ENCODE peak calls at places on chromosomes 1 and 21, in six cellular contexts. K is HepG2, U is GM12878, C is GM12891, Z is K562, P is H1. Q is an unnamed sample.

GRCh38 chr1:193730017-193730416 is 543.6 kb upstream of the B3GALT2 start:
- DNase-seq in P (no peak), U (no peak), C (no peak), Z (no peak), K (no peak), Q (no peak)

GRCh38 chr1:93749894-93750301 is 68.3 kb upstream of the BCAR3 start:
- DNase-seq in K (no peak), C (no peak), U (no peak), P (peak), Z (no peak), Q (no peak)

GRCh38 chr21:34569381-34569979 is 45.4 kb downstream of the RCAN1 start:
- DNase-seq in Z (no peak), P (no peak), C (no peak), K (no peak), U (no peak), Q (no peak)

GRCh38 chr1:63795455-63795854 is 21.6 kb downstream of the ROR1 start:
- DNase-seq in C (no peak), U (no peak), P (no peak), K (no peak), Z (no peak), Q (no peak)

GRCh38 chr1:163824006-163824405 is 502.3 kb downstream of the NUF2 start:
- DNase-seq in U (no peak), K (no peak), P (no peak), C (no peak), Z (no peak), Q (no peak)

GRCh38 chr1:9009438-9010366 is 16.5 kb downstream of the SLC2A7 start:
- DNase-seq in K (no peak), C (peak), U (no peak), Z (peak), P (peak), Q (peak)

GRCh38 chr1:25771246-25772114 is 28.5 kb upstream of the SELENON start:
- DNase-seq in U (no peak), C (peak), P (no peak), K (peak), Z (no peak), Q (no peak)

GRCh38 chr1:89736937-89737733 is 83.7 kb upstream of the LRRC8D start:
- DNase-seq in K (no peak), Z (no peak), P (no peak), U (no peak), C (no peak), Q (no peak)

GRCh38 chr21:28794341-28794970 is 198.2 kb downstream of the LTN1 start:
- DNase-seq in U (no peak), Z (no peak), P (no peak), C (no peak), K (no peak), Q (no peak)

GRCh38 chr1:1399187-1399869 is at the start of gene CCNL2:
- DNase-seq in K (peak), P (peak), U (peak), C (peak), Z (peak), Q (peak)

GRCh38 chr1:16503494-16503893 is 10.6 kb downstream of the RNU1-1 start:
- DNase-seq in K (no peak), U (no peak), P (no peak), Z (no peak), C (no peak), Q (no peak)

GRCh38 chr1:9807541-9807940 is 16.2 kb downstream of the CLSTN1 start:
- DNase-seq in P (no peak), C (no peak), K (no peak), U (no peak), Z (no peak), Q (no peak)

GRCh38 chr1:235557495-235557894 is 53.2 kb upstream of the B3GALNT2 start:
- DNase-seq in U (no peak), C (no peak), K (no peak), P (no peak), Z (peak), Q (no peak)

GRCh38 chr1:119329521-119329920 is 39.1 kb upstream of the HAO2 start:
- DNase-seq in C (no peak), P (no peak), U (no peak), Z (no peak), K (no peak), Q (no peak)

GRCh38 chr21:42737969-42738590 is 84.7 kb downstream of the PDE9A start:
- DNase-seq in Z (no peak), C (no peak), P (no peak), K (peak), U (no peak), Q (no peak)
- TF ChIP-seq POLR2A in Z (no peak), C (no peak), P (no peak), K (peak), U (no peak), Q (no peak)

DNA sequence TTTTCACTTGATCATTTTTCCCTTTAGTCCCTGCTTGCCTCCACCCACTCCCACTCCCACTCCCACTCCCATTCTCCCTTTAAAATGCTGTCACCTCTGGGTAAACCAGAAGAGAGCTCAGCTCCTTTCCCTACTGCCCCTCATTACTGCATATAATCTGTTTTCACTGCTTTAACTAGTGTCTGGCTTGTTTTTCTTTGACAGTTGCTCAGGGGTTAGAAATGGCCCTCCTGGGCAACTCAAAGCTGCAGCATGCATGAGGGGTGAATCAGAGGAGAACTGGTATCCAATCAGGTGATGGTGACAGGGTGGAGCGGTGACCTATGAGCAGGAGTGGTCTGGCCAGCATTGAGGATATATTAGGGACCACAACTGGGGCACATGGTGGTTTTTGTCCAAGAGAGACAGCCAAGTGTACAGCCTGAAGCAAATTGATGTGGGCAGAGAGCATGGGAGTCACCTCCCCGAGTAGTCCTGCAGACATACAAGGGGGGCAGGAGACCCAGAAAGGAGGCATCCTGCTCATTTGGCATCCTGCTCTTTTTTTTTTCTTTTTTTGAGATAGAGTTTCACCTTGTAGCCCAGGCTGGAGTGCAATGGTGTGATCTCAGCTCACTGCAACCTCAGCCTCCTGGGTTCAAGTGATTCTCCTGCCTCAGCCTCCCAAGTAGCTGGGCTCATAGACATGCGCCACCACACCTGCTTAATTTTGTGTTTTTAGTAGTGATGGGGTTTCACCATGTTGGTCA is 42.7 kb upstream of the SRSF10 start:
- DNase-seq in U (no peak), Z (no peak), C (no peak), K (peak), P (no peak), Q (no peak)
- TF ChIP-seq POLR2AphosphoS5 in U (no peak), Z (no peak), C (no peak), K (peak), P (no peak), Q (no peak)

DNA sequence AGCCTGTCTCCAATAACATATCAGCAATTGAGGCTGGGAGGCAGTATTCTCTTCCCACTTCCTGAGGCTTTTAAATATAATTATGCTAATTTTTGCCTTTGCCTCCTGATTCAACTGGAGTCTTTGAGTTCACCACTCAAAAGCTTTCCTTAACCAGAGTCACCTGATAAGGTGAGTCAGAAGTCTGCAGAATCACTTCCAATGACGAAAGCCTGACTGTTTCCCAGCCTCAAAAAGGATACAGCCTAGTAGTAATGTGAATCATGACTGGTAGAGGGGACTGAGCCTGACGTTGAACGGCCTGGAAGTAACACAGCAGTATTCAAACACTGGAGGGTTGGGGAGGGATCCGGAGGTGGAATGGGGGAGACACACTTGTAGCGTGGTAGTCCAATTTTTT is 10.4 kb upstream of the MRPL9 start:
- DNase-seq in P (no peak), U (no peak), K (no peak), C (no peak), Z (no peak), Q (no peak)
- TF ChIP-seq TAF1 in P (no peak), U (no peak), K (no peak), C (no peak), Z (no peak), Q (no peak)

GRCh38 chr1:11653616-11654570 is at the start of gene FBXO2:
- DNase-seq in Z (peak), U (no peak), C (no peak), K (no peak), P (no peak), Q (peak)
- TF ChIP-seq POLR2A in Z (no peak), U (no peak), C (no peak), K (peak), P (no peak), Q (no peak)

GRCh38 chr1:185966487-185966886 is 232.3 kb downstream of the HMCN1 start:
- DNase-seq in Z (no peak), P (no peak), U (no peak), K (no peak), C (no peak), Q (no peak)
- TF ChIP-seq POLR2AphosphoS5 in Z (no peak), P (no peak), U (no peak), K (no peak), C (no peak), Q (no peak)